ENCODE peak calls at places on chromosomes 3 and 15, in four cellular contexts. Y, T, I and C are unnamed samples.

GRCh38 chr15:42150246-42150970 is 6.0 kb downstream of the PLA2G4F start:
- DNase-seq in I (no peak), T (no peak), Y (no peak), C (no peak)

GRCh38 chr15:40582726-40583246 is 11.3 kb upstream of the KNL1 start:
- DNase-seq in I (no peak), Y (peak; percentile 23), T (no peak), C (peak; percentile 70)

GRCh38 chr15:31255732-31256384 is 70.8 kb upstream of the KLF13 start:
- DNase-seq in I (no peak), Y (no peak), T (no peak), C (no peak)

GRCh38 chr15:51380999-51381806 is 39.7 kb downstream of the GLDN start:
- DNase-seq in Y (peak; percentile 59), I (no peak), T (no peak), C (peak; percentile 25)

GRCh38 chr15:83653288-83653638 is 660 bp upstream of the ADAMTSL3 start:
- DNase-seq in I (no peak), Y (no peak), T (no peak), C (no peak)

GRCh38 chr3:135097276-135097946 is 302.4 kb downstream of the EPHB1 start:
- DNase-seq in Y (no peak), T (no peak), I (no peak), C (no peak)

GRCh38 chr15:92014461-92015030 is 161.0 kb downstream of the SLCO3A1 start:
- DNase-seq in Y (no peak), T (no peak), I (no peak), C (no peak)

GRCh38 chr3:136919799-136920580 is 37.8 kb upstream of the IL20RB start:
- DNase-seq in T (no peak), Y (no peak), I (no peak), C (no peak)

GRCh38 chr15:31270767-31271166 is 55.9 kb upstream of the KLF13 start:
- DNase-seq in I (no peak), Y (no peak), T (no peak), C (no peak)

GRCh38 chr15:48177383-48177874 is 666 bp downstream of the MYEF2 start:
- DNase-seq in T (no peak), I (no peak), Y (peak; percentile 80), C (no peak)

GRCh38 chr3:61847784-61848462 is 286.6 kb downstream of the PTPRG start:
- DNase-seq in I (peak; percentile 71), T (peak; percentile 57), Y (peak; percentile 59), C (no peak)

GRCh38 chr15:59685737-59686297 is 3.3 kb downstream of the BNIP2 start:
- DNase-seq in I (no peak), Y (peak; percentile 12), T (no peak), C (no peak)

GRCh38 chr15:64430000-64430735 is 30.2 kb upstream of the ZNF609 start:
- DNase-seq in Y (peak; percentile 95), I (no peak), T (no peak), C (peak; percentile 62)

GRCh38 chr15:31489801-31490646 is 163.4 kb downstream of the KLF13 start:
- DNase-seq in T (no peak), Y (peak; percentile 49), I (no peak), C (peak; percentile 67)

GRCh38 chr3:41200669-41201021 is 1.3 kb downstream of the CTNNB1 start:
- DNase-seq in I (no peak), Y (peak; percentile 70), T (no peak), C (peak; percentile 23)

GRCh38 chr3:9088431-9089353 is 125.4 kb upstream of the RAD18 start:
- DNase-seq in Y (peak; percentile 23), I (no peak), T (no peak), C (no peak)

GRCh38 chr15:64029111-64029510 is 17.2 kb downstream of the DAPK2 start:
- DNase-seq in T (no peak), Y (no peak), I (no peak), C (no peak)

GRCh38 chr15:33154366-33155166 is 39.9 kb downstream of the FMN1 start:
- DNase-seq in T (no peak), Y (peak; percentile 87), I (peak; percentile 71), C (no peak)

GRCh38 chr3:37147676-37148075 is 26.7 kb downstream of the LRRFIP2 start:
- DNase-seq in Y (no peak), I (no peak), T (no peak), C (no peak)

GRCh38 chr3:128273116-128273840 is 120.0 kb downstream of the EEFSEC start:
- DNase-seq in Y (no peak), T (peak; percentile 49), I (no peak), C (no peak)

GRCh38 chr15:65641723-65642475 is 20.2 kb downstream of the SLC24A1 start:
- DNase-seq in I (no peak), T (no peak), Y (no peak), C (no peak)

GRCh38 chr3:123329636-123330340 is 119.1 kb downstream of the ADCY5 start:
- DNase-seq in T (no peak), Y (no peak), I (peak; percentile 18), C (peak; percentile 48)

GRCh38 chr15:58513681-58514336 is 82.0 kb downstream of the LIPC start:
- DNase-seq in I (no peak), T (no peak), Y (no peak), C (no peak)

GRCh38 chr3:53269888-53270880 is 14.4 kb upstream of the TKT start:
- DNase-seq in T (peak; percentile 78), Y (peak; percentile 97), I (peak; percentile 93), C (peak; percentile 26)

GRCh38 chr3:139655880-139656279 is 21.9 kb downstream of the NMNAT3 start:
- DNase-seq in Y (no peak), I (no peak), T (no peak), C (no peak)

GRCh38 chr3:87206635-87207034 is 20.5 kb upstream of the CHMP2B start:
- DNase-seq in I (no peak), Y (no peak), T (no peak), C (no peak)

GRCh38 chr3:195450731-195451229 is 8.0 kb upstream of the ACAP2 start:
- DNase-seq in T (no peak), I (no peak), Y (peak; percentile 52), C (no peak)

GRCh38 chr3:133742351-133743091 is 3.7 kb upstream of the TF start:
- DNase-seq in I (no peak), T (no peak), Y (peak; percentile 77), C (no peak)

GRCh38 chr15:81327526-81327925 is 3.6 kb upstream of the STARD5 start:
- DNase-seq in I (no peak), Y (peak; percentile 91), T (no peak), C (no peak)

DNA sequence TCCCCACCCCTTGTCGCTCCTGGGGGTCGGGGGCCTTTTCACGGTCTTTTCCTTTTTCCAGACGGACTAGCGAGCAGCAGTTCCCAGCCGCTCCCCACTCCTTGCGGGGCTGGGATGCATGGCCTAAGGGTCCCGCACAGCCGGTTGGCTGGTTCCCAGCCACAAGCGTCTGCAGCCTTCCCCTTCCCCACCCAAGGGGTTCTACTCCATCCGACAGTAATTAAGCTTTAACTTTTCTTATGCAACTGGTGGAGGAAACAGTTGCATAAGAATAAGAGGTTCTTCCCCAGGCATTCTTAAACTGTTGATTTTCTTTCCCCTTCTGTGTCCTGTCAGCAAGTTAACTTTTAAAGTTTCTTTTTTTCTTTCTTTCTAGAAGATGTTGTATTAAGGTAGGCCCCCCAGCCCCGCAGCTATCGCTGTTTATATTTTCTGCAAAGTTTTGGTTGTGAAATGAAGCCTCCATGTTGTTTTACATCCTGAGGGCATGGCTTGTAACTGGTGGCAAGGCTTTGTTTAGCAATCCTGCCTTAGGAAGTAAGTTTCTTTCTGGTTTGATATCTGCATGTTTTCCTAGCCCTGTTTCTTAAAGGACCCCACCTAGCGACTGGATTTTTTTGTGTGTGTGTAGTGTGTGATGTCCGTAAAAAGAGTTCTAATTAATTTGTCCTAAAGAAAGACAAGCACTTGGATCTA is 207.5 kb downstream of the ZNF385D start:
- DNase-seq in I (no peak), T (no peak), Y (no peak), C (no peak)
- H3K4me3 ChIP-seq in I (no peak overlapping the region), T (no peak overlapping the region), Y (no peak overlapping the region), C (no peak overlapping the region)

DNA sequence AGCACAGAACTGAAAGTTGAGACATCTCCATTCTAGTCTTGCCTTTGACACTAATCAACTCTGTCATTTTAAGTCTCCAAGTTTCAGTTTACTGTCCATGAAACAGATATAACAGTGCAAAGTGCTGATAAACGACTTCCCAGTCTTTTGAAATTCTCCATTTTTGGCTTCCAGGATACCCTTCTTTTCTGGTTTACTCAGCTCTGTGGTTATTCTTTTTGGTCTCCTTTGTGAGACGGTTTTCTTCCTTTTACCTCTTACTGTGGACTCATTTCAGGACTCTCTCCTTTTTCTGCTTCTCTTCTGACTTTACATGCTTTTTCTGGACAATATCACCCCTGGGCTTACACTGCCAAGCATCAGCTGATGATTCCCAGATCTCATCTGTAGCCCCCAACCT is 18.9 kb downstream of the SST start:
- DNase-seq in I (no peak), T (no peak), Y (no peak), C (no peak)
- H3K4me3 ChIP-seq in I (no peak overlapping the region), T (no peak overlapping the region), Y (no peak overlapping the region), C (no peak overlapping the region)

GRCh38 chr3:114418724-114419543 is 125.1 kb downstream of the TIGIT start:
- DNase-seq in I (no peak), Y (peak; percentile 84), T (no peak), C (no peak)
- H3K4me3 ChIP-seq in I (peak overlapping the region; percentile 20), Y (no peak overlapping the region), T (no peak overlapping the region), C (no peak overlapping the region)

GRCh38 chr15:52857937-52858336 is 67.8 kb upstream of the ONECUT1 start:
- DNase-seq in I (no peak), Y (peak; percentile 52), T (no peak), C (no peak)

GRCh38 chr15:52856286-52856685 is 66.2 kb upstream of the ONECUT1 start:
- DNase-seq in T (no peak), I (no peak), Y (no peak), C (no peak)

GRCh38 chr15:52855157-52855556 is 65.0 kb upstream of the ONECUT1 start:
- DNase-seq in I (no peak), Y (no peak), T (no peak), C (no peak)

GRCh38 chr15:52857471-52857870 is 67.3 kb upstream of the ONECUT1 start:
- DNase-seq in I (no peak), Y (no peak), T (no peak), C (no peak)

GRCh38 chr15:52858388-52859176 is 68.4 kb upstream of the ONECUT1 start:
- DNase-seq in I (no peak), Y (no peak), T (peak; percentile 9), C (no peak)
- H3K4me3 ChIP-seq in I (no peak overlapping the region), Y (no peak overlapping the region), T (no peak overlapping the region), C (no peak overlapping the region)

DNA sequence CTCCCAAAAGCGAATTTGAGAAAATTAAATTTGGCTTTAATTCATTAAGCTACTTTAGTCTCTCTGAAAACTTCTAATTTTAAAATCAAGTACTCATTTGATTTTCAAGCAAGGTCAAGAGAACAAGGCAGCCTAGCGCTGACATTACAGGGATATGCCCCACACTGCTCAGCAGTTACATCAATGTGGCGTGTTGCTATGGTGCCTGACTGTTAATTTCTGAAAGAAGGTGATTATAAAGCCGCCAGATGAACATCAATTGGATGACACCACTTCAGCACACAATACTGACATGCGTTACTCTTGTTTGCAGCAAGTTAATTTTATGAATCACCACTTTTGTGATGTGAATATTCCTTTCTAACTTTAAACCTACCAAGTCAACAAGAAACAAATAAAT is 284.4 kb downstream of the FOXP1 start:
- DNase-seq in I (no peak), T (no peak), Y (no peak), C (no peak)
- H3K4me3 ChIP-seq in I (no peak overlapping the region), T (no peak overlapping the region), Y (no peak overlapping the region), C (no peak overlapping the region)

DNA sequence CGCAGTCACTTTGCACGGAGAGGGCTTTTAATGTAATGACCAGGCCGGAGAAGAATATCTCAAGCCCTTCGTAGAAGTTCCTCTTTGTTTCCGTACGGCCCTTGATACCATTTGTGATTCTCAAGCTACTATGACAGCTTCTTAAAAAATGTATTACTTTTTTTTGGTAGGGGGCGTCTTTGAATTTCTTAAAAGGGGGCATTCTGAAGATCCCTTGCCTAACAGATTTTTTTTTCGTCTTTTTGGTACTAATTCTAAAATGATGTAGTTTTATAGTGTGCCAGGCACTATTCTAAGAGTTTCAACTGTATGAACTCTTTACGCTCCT is 614.0 kb downstream of the MCTP2 start:
- DNase-seq in Y (no peak), I (no peak), T (no peak), C (no peak)
- H3K4me3 ChIP-seq in Y (peak overlapping the region; percentile 26), I (peak overlapping the region; percentile 49), T (no peak overlapping the region), C (peak overlapping the region; percentile 62)